ENCODE peak calls at places on chromosome 10, in five cellular contexts. B is lower lobe of right lung, C is IMR-90, Q is mesenchymal stem cell, X is heart left ventricle. I is an unnamed sample.

GRCh38 chr10:57791546-57791945 is 476.1 kb downstream of the IPMK start:
- DNase-seq in X (no peak), B (no peak), Q (no peak), C (no peak), I (no peak)

GRCh38 chr10:119208553-119208940 is 1.2 kb downstream of the GRK5 start:
- DNase-seq in C (no peak), B (no peak), X (no peak), Q (peak; percentile 44), I (no peak)

GRCh38 chr10:58981846-58982245 is 194.6 kb upstream of the PHYHIPL start:
- DNase-seq in X (no peak), Q (no peak), C (no peak), B (no peak), I (no peak)

GRCh38 chr10:68871105-68871711 is 29.9 kb upstream of the DDX50 start:
- DNase-seq in C (peak; percentile 71), Q (peak; percentile 93), X (no peak), B (no peak), I (peak; percentile 77)

GRCh38 chr10:97406064-97406463 is 4.9 kb upstream of the RRP12 start:
- DNase-seq in B (peak; percentile 59), Q (no peak), C (no peak), X (peak; percentile 52), I (no peak)

GRCh38 chr10:1661861-1662260 is 75.5 kb downstream of the ADARB2 start:
- DNase-seq in B (no peak), X (no peak), C (no peak), Q (no peak), I (no peak)

GRCh38 chr10:30080161-30080560 is 20.8 kb upstream of the JCAD start:
- DNase-seq in Q (peak; percentile 28), C (peak; percentile 61), X (no peak), B (no peak), I (no peak)

GRCh38 chr10:14758994-14759664 is 15.6 kb downstream of the FAM107B start:
- DNase-seq in C (no peak), Q (no peak), B (no peak), X (no peak), I (peak; percentile 33)

GRCh38 chr10:71378341-71379117 is 18.2 kb upstream of the CDH23 start:
- DNase-seq in C (no peak), X (no peak), B (no peak), Q (no peak), I (no peak)

GRCh38 chr10:794382-794956 is 105.0 kb upstream of the DIP2C start:
- DNase-seq in X (no peak), Q (peak; percentile 36), C (peak; percentile 48), B (no peak), I (peak; percentile 51)

GRCh38 chr10:15197276-15197675 is 28.8 kb upstream of the NMT2 start:
- DNase-seq in Q (no peak), B (no peak), C (peak; percentile 67), X (no peak), I (no peak)

DNA sequence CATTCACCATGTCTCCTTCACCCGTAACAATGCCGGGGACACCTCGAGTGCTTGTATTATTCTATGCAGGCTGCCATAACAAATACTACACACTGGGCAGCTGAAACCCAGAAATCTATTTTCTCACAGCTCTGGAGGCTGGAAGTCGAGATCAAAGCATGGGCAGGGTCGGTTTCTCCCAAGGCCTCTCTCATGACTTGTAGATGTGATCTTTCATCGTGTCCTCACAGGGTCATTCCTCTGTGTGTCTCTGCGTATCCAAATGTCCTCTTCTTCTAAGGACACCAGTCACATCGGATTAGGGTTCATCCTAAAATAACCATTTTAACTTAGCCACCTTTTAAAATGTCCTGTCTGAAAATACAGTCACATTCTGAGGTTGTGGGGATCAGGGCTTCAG is 303.5 kb downstream of the KLF6 start:
- DNase-seq in X (no peak), B (no peak), Q (no peak), C (no peak), I (no peak)
- H3K27ac ChIP-seq in X (no peak overlapping the region), B (no peak overlapping the region), Q (no peak overlapping the region), C (no peak overlapping the region), I (no peak overlapping the region)

DNA sequence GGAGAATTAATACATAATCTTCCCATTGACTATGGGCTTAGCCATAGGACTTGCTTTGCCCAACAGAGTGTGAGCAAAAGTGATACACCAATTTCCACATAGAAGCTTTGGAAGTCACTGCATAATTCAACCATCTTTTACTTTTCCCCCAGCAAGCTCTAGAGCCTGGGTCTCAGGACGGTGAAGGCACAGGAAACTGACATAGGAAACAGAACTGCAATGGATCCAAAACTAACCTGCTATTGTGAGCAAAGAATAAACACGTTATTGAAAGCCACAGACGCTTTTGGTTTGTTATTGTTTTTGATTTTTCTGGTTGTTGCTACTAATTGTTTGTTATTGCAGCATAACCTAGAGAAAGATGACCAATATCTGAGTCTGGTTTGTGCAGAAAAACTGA is 53.0 kb downstream of the CUBN start:
- DNase-seq in C (no peak), Q (no peak), X (no peak), B (no peak), I (no peak)
- H3K27ac ChIP-seq in C (no peak overlapping the region), Q (peak overlapping the region; percentile 92), X (peak overlapping the region; percentile 50), B (peak overlapping the region; percentile 59), I (no peak overlapping the region)

GRCh38 chr10:35202050-35202449 is 75.4 kb downstream of the CREM start:
- DNase-seq in X (no peak), B (no peak), C (no peak), Q (no peak), I (no peak)

GRCh38 chr10:35206274-35206673 is 79.6 kb downstream of the CREM start:
- DNase-seq in B (no peak), C (no peak), X (no peak), Q (no peak), I (no peak)

GRCh38 chr10:35201234-35201633 is 74.6 kb downstream of the CREM start:
- DNase-seq in Q (no peak), B (no peak), C (no peak), X (no peak), I (no peak)

GRCh38 chr10:35204650-35205319 is 78.1 kb downstream of the CREM start:
- DNase-seq in X (no peak), Q (no peak), B (no peak), C (no peak), I (peak; percentile 30)

GRCh38 chr10:35203744-35204143 is 77.1 kb downstream of the CREM start:
- DNase-seq in C (no peak), B (no peak), Q (no peak), X (no peak), I (no peak)
- H3K27ac ChIP-seq in C (no peak overlapping the region), B (no peak overlapping the region), Q (no peak overlapping the region), X (no peak overlapping the region), I (no peak overlapping the region)

GRCh38 chr10:50541317-50541716 is 82.4 kb downstream of the SGMS1 start:
- DNase-seq in C (no peak), X (no peak), Q (no peak), B (no peak), I (no peak)
- H3K27ac ChIP-seq in C (no peak overlapping the region), X (no peak overlapping the region), Q (no peak overlapping the region), B (no peak overlapping the region), I (no peak overlapping the region)

GRCh38 chr10:106551501-106551900 is 613.0 kb downstream of the SORCS1 start:
- DNase-seq in Q (no peak), X (no peak), B (no peak), C (no peak), I (peak; percentile 93)

GRCh38 chr10:106548832-106549231 is 615.7 kb downstream of the SORCS1 start:
- DNase-seq in B (no peak), Q (no peak), C (no peak), X (no peak), I (no peak)

DNA sequence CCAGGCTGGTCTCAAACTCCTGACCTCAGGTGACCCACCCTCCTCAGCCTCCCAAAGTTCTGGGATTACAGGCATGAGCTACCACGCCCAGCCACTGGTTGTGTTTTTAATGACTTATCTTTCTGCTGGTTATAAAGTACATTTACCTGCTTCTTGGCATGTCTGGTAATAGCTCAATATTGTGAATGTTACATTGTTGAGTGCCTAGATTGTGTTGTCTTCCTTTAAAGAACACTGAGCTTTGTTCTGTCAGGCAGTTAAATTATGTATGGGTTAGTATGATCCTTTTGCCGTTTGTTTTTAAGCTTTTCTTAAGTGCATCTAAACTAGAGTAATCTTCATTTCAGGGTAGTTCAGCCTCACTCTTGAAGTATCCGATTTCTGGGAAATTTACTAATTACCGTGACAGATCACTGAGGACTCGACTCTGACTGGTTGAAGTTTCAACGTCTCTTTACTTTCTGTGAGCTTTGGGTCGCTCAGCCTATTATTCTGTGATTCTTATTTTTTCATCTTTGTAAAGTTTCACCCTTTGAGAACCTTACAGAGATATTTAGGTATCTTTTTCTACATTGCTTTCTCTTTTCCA is 617.4 kb downstream of the SORCS1 start:
- DNase-seq in B (no peak), Q (no peak), C (no peak), X (no peak), I (peak; percentile 80)
- H3K27ac ChIP-seq in B (no peak overlapping the region), Q (no peak overlapping the region), C (no peak overlapping the region), X (no peak overlapping the region), I (peak overlapping the region; percentile 90)

GRCh38 chr10:84493951-84494848 is 165.8 kb downstream of the CCSER2 start:
- DNase-seq in C (peak; percentile 69), B (no peak), X (no peak), Q (peak; percentile 47), I (peak; percentile 21)
- H3K27ac ChIP-seq in C (peak overlapping the region; percentile 8), B (no peak overlapping the region), X (no peak overlapping the region), Q (peak overlapping the region; percentile 77), I (no peak overlapping the region)

GRCh38 chr10:121222842-121223241 is 371.7 kb downstream of the WDR11 start:
- DNase-seq in B (no peak), C (no peak), X (no peak), Q (no peak), I (no peak)
- H3K27ac ChIP-seq in B (no peak overlapping the region), C (no peak overlapping the region), X (no peak overlapping the region), Q (no peak overlapping the region), I (no peak overlapping the region)

DNA sequence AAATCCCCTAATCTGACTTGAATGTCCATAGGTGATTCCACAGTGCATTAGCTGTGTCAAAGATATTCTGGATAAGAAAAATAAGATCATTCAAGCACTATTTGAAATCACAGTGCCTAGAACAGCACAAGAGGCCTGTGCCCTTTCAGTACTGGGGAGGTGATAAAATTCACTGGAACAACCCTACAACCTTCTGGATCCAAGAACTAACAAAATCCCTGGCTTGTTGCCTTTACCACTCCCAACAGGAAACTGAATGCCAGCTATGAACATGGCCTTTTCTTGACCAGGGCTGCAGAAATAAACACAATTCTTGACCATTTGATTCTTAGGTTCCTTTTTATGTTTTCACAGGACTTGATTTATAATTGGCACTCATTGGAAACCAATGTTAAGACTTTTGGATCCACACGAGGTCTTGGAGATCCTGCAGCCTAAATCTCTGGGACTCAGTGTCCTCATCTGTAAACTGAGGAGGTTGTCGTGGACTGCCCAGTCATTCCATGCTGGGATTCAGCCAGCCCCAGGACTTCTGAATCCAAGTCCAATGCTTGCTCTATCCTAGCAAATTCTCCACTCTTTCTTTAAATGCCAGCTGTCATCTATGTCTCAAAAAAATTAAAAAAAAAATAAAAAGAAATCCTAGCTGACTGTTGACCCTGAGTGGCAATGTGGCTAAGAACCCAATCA is 624.7 kb downstream of the KCNMA1 start:
- DNase-seq in Q (no peak), C (no peak), X (no peak), B (no peak), I (no peak)
- H3K27ac ChIP-seq in Q (no peak overlapping the region), C (no peak overlapping the region), X (no peak overlapping the region), B (peak overlapping the region; percentile 9), I (no peak overlapping the region)

I was measured in A673.